ENCODE peak calls at places on chromosomes 1 and 21, in four cellular contexts. R is adrenal gland, D is body of pancreas, E is fibroblast of lung. U is an unnamed sample. For H3K4me1 and H3K36me3, the result is how much of the 10 kb centered on the place peaks cover.

GRCh38 chr1:185816460-185816859 is 82.3 kb downstream of the HMCN1 start:
- DNase-seq in E (peak), R (no peak), D (no peak), U (no peak)

GRCh38 chr1:145711213-145711651 is 4.1 kb upstream of the PDZK1 start:
- DNase-seq in R (no peak), E (no peak), D (no peak), U (no peak)

GRCh38 chr1:172893146-172893841 is 157.4 kb downstream of the TNFSF18 start:
- DNase-seq in R (peak), E (peak), D (no peak), U (peak)

GRCh38 chr1:117367769-117368059 is 465 bp downstream of the MAN1A2 start:
- DNase-seq in E (no peak), R (no peak), D (no peak), U (no peak)

GRCh38 chr1:45968941-45969666 is 163.3 kb downstream of the PIK3R3 start:
- DNase-seq in E (no peak), D (no peak), R (no peak), U (no peak)

GRCh38 chr1:169809370-169810095 is 14.8 kb upstream of the METTL18 start:
- DNase-seq in D (peak), R (no peak), E (peak), U (peak)

GRCh38 chr21:15520811-15521643 is 208.8 kb upstream of the USP25 start:
- DNase-seq in R (no peak), D (no peak), E (no peak), U (no peak)

GRCh38 chr21:42459583-42460215 is 36.3 kb downstream of the RSPH1 start:
- DNase-seq in E (no peak), R (no peak), D (no peak), U (no peak)

GRCh38 chr1:200037904-200038644 is 10.6 kb downstream of the NR5A2 start:
- DNase-seq in D (no peak), R (no peak), E (no peak), U (no peak)

GRCh38 chr1:205440476-205441317 is 15.1 kb downstream of the BLACAT1 start:
- DNase-seq in D (peak), R (no peak), E (peak), U (no peak)

GRCh38 chr1:156508955-156509234 is 8.3 kb upstream of the MEF2D start:
- DNase-seq in R (no peak), D (no peak), E (no peak), U (no peak)

GRCh38 chr1:95126846-95127245 is 9.7 kb downstream of the TLCD4 start:
- DNase-seq in E (no peak), R (no peak), D (no peak), U (no peak)

GRCh38 chr1:55702064-55702463 is 486.9 kb upstream of the USP24 start:
- DNase-seq in E (peak), R (no peak), D (peak), U (no peak)

GRCh38 chr1:54742262-54742661 is 22.1 kb downstream of the PARS2 start:
- DNase-seq in D (no peak), R (no peak), E (peak), U (no peak)

GRCh38 chr1:65339866-65340483 is 30.6 kb downstream of the DNAJC6 start:
- DNase-seq in D (no peak), E (peak), R (no peak), U (no peak)

GRCh38 chr1:100627018-100627716 is 89.2 kb downstream of the GPR88 start:
- DNase-seq in E (peak), R (no peak), D (no peak), U (no peak)

GRCh38 chr21:39728341-39728740 is 16.6 kb upstream of the IGSF5 start:
- DNase-seq in D (no peak), R (no peak), E (no peak), U (no peak)

GRCh38 chr1:223326776-223327175 is 37.2 kb downstream of the SUSD4 start:
- DNase-seq in E (peak), D (no peak), R (no peak), U (no peak)

GRCh38 chr1:232718928-232719927 is 86.0 kb upstream of the MAP10 start:
- DNase-seq in D (no peak), R (no peak), E (no peak), U (no peak)

GRCh38 chr1:46830665-46831322 is 31.9 kb downstream of the CYP4B1 start:
- DNase-seq in D (no peak), E (no peak), R (no peak), U (no peak)

GRCh38 chr1:42264791-42265190 is 70.2 kb downstream of the FOXJ3 start:
- DNase-seq in E (no peak), D (no peak), R (no peak), U (no peak)

GRCh38 chr1:1171551-1172340 is 1.9 kb upstream of the TTLL10 start:
- DNase-seq in D (no peak), R (peak), E (no peak), U (peak)

GRCh38 chr21:41147096-41147978 is 20.6 kb upstream of the BACE2 start:
- DNase-seq in R (no peak), D (no peak), E (no peak), U (no peak)

GRCh38 chr1:159429074-159429861 is 2.7 kb upstream of the OR10J4 start:
- DNase-seq in R (no peak), E (peak), D (no peak), U (no peak)

GRCh38 chr1:54487571-54488050 is 60.4 kb upstream of the ACOT11 start:
- DNase-seq in D (peak), R (peak), E (no peak), U (no peak)

GRCh38 chr1:184513966-184514365 is 127.1 kb downstream of the C1orf21 start:
- DNase-seq in D (peak), R (peak), E (peak), U (no peak)

GRCh38 chr1:11952455-11953109 is 18.1 kb downstream of the PLOD1 start:
- DNase-seq in R (no peak), E (no peak), D (no peak), U (no peak)

GRCh38 chr1:40936878-40937484 is 42.5 kb upstream of the CTPS1 start:
- DNase-seq in R (no peak), E (peak), D (no peak), U (peak)

GRCh38 chr1:95035536-95035935 is 37.2 kb downstream of the ALG14 start:
- DNase-seq in E (peak), R (no peak), D (no peak), U (no peak)

GRCh38 chr1:151986501-151987190 is 7.0 kb downstream of the S100A10 start:
- DNase-seq in D (no peak), R (no peak), E (no peak), U (no peak)

GRCh38 chr1:19078503-19078902 is 122.0 kb upstream of the IFFO2 start:
- DNase-seq in E (no peak), D (no peak), R (no peak), U (no peak)

GRCh38 chr21:26167593-26167992 is 3.0 kb downstream of the APP start:
- DNase-seq in D (no peak), E (no peak), R (no peak), U (no peak)

GRCh38 chr1:150487763-150488115 is 520 bp downstream of the TARS2 start:
- DNase-seq in D (no peak), R (no peak), E (no peak), U (no peak)

GRCh38 chr1:165355977-165356811 is at the start of gene LMX1A:
- DNase-seq in E (no peak), R (no peak), D (no peak), U (no peak)

DNA sequence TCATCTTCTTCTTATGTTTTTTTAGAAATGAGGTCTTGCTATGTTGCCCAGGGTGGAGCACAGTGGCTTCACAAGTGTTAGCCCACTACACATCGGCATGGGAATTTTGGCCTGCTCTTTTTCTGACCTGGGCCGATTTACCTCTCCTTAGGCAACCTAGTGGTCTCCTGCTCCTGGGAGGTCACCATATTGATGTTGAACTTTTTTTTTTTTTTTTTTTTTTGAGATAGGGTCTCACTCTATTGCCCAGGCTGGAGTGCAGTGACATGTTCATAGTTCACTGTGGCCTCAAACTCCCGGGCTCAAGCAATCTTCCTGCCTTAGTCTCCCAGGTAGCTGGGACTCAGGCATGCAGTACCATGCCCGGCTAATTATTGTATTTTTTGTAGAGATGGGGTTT is 7.5 kb downstream of the AK2 start:
- DNase-seq in R (no peak), E (no peak), D (no peak), U (no peak)
- H3K4me1 ChIP-seq in R (under half), E (under half), D (half or more), U (under half)

DNA sequence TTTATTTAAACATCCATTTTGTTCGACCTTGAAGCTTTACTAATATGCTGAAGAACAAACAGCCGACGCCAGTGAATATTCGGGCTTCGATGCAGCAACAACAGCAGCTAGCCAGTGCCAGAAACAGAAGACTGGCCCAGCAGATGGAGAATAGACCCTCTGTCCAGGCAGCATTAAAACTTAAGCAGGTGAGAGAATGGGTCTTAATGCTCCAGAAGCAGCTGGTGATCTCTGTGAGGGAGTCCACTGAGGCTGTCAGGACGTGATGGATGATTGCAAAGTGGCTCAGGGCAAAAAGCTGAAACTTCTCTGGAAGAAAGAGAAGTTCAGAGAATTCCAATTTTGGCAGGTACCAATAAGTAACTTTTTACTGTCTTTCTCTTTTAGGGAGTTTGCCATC is 4.4 kb downstream of the CHTOP start:
- DNase-seq in D (no peak), E (no peak), R (no peak), U (no peak)
- H3K36me3 ChIP-seq in D (under half), E (under half), R (under half), U (half or more)

GRCh38 chr1:208654241-208654640 is 410.1 kb upstream of the PLXNA2 start:
- DNase-seq in R (no peak), D (peak), E (peak), U (peak)

DNA sequence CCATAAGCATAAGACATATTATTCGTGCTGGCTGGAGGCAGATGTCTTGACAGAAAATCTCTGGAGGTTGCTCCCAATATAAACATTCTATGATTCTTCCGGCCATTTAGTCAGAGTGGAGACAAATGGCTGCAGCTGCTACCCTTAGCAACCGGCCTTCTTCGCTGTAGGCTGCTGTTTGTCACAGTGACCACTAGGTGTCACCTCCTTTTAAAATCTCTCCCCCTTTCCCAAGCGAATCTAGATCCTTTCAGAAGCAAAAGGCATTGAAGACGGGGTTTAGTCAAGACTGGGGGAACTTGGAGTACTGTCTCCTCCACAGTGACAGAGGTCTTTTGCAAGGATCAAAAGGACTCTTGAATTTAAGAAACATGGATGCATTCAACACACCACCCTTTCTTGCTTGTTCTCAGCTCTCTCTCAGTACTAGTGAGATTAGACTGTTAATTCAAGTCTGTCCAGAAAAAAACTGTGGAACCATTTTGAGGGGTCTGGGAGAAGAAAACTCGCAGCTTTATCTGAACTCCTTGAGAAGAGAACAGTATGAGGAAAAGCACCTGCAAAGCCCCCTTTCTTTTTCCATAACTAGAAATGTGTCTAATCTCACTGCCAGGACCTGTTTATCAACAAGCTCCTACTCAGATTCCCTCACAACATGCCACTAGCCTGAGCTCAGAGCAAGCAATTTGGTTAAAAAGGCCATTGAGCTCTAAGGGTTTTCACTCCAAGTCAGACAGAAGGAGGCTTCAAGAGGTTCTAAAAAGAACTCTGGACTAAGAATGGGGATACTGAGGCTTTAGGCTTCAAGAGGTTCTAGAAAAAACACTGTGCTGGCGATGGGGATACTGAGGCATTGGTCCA is 408.3 kb upstream of the PLXNA2 start:
- DNase-seq in D (peak), R (peak), E (peak), U (peak)
- H3K4me3 ChIP-seq in D (no peak), R (no peak), E (no peak), U (no peak)

GRCh38 chr1:90835172-90835660 is 118.1 kb upstream of the BARHL2 start:
- DNase-seq in R (no peak), E (no peak), D (no peak), U (no peak)

GRCh38 chr1:90834354-90835171 is 117.5 kb upstream of the BARHL2 start:
- DNase-seq in E (peak), R (no peak), D (no peak), U (no peak)

GRCh38 chr1:90837420-90837819 is 120.3 kb upstream of the BARHL2 start:
- DNase-seq in D (no peak), E (no peak), R (no peak), U (no peak)

GRCh38 chr1:90836345-90836679 is 119.2 kb upstream of the BARHL2 start:
- DNase-seq in E (no peak), D (no peak), R (no peak), U (no peak)

GRCh38 chr1:90835661-90836344 is 118.7 kb upstream of the BARHL2 start:
- DNase-seq in E (no peak), R (peak), D (no peak), U (no peak)
- H3K4me1 ChIP-seq in E (under half), R (under half), D (under half), U (under half)

U was measured in BE2C.